ENCODE peak calls at places on chromosomes 7 and 10, in nine cellular contexts. A is stimulated activated CD8-positive, alpha-beta memory T cell treated with anti-CD3 and anti-CD28 coated beads, Interleukin-2, amount 100 ng/mL, for 48 hours; H is Peyer's patch; I is brain microvascular endothelial cell; B is dermis microvascular lymphatic vessel endothelial cell; J is CD8-positive, alpha-beta memory T cell; O is GM20000; N is NCI-H1436; R is CD4-positive, alpha-beta memory T cell. D is an unnamed sample.

GRCh38 chr10:5508161-5508604 is 8.8 kb upstream of the CALML5 start:
- DNase-seq in A (no peak), H (no peak), I (no peak), B (no peak), J (peak), O (no peak), N (no peak), R (no peak), D (no peak)

GRCh38 chr7:16189026-16189715 is 232.2 kb downstream of the CRPPA start:
- DNase-seq in A (no peak), H (no peak), I (no peak), B (no peak), J (no peak), O (no peak), N (no peak), R (no peak), D (no peak)

GRCh38 chr10:133059093-133059470 is 28.6 kb upstream of the ADGRA1 start:
- DNase-seq in A (no peak), H (no peak), I (no peak), B (no peak), J (no peak), O (no peak), N (no peak), R (no peak), D (no peak)

GRCh38 chr7:140667476-140667875 is 5.3 kb upstream of the ADCK2 start:
- DNase-seq in A (no peak), H (no peak), I (no peak), B (no peak), J (no peak), O (no peak), N (no peak), R (no peak), D (no peak)

GRCh38 chr10:83184641-83185040 is 954.7 kb upstream of the GHITM start:
- DNase-seq in A (no peak), H (no peak), I (no peak), B (no peak), J (no peak), O (no peak), N (no peak), R (no peak), D (no peak)

GRCh38 chr7:107045195-107045960 is 873 bp downstream of the PRKAR2B start:
- DNase-seq in A (no peak), H (no peak), I (no peak), B (no peak), J (no peak), O (no peak), N (no peak), R (no peak), D (peak)

GRCh38 chr7:44489955-44490350 is 505 bp downstream of the NUDCD3 start:
- DNase-seq in A (no peak), H (peak), I (peak), B (peak), J (peak), O (no peak), N (no peak), R (peak), D (peak)

GRCh38 chr10:132466520-132467463 is 69.8 kb downstream of the PWWP2B start:
- DNase-seq in A (no peak), H (no peak), I (no peak), B (no peak), J (peak), O (no peak), N (no peak), R (no peak), D (no peak)

GRCh38 chr10:35329520-35329919 is 6.8 kb upstream of the CCNY start:
- DNase-seq in A (no peak), H (no peak), I (no peak), B (no peak), J (no peak), O (no peak), N (no peak), R (no peak), D (no peak)

GRCh38 chr7:50687575-50688261 is 95.0 kb downstream of the GRB10 start:
- DNase-seq in A (no peak), H (no peak), I (no peak), B (no peak), J (no peak), O (no peak), N (no peak), R (no peak), D (no peak)